ENCODE peak calls at places on chromosomes 7 and 10, in nine cellular contexts. J is pancreas, Y is GM13976, T is choroid plexus epithelial cell, C is progenitor cell of endocrine pancreas, G is WERI-Rb-1, A is astrocyte of the spinal cord, R is left ventricle myocardium inferior, D is BJ. F is an unnamed sample.

GRCh38 chr7:134703241-134703594 is 56.6 kb downstream of the BPGM start:
- DNase-seq in G (no peak), T (no peak), Y (no peak), A (no peak), J (no peak), D (no peak), R (no peak), C (no peak), F (no peak)

GRCh38 chr7:94632338-94633024 is 23.5 kb downstream of the SGCE start:
- DNase-seq in G (no peak), A (peak), D (peak), Y (no peak), C (no peak), J (no peak), R (no peak), T (peak), F (no peak)

GRCh38 chr7:109549461-109549860 is 979.8 kb downstream of the DNAJB9 start:
- DNase-seq in G (no peak), A (no peak), J (no peak), C (no peak), T (no peak), D (no peak), Y (no peak), R (no peak), F (no peak)

GRCh38 chr7:106369349-106369748 is 84.6 kb upstream of the NAMPT start:
- DNase-seq in Y (no peak), R (no peak), J (no peak), C (no peak), G (no peak), D (peak), T (peak), A (peak), F (no peak)

GRCh38 chr10:25912796-25913195 is 21.2 kb upstream of the MYO3A start:
- DNase-seq in C (no peak), G (no peak), A (no peak), Y (no peak), T (no peak), D (no peak), J (no peak), R (no peak), F (no peak)

GRCh38 chr10:121288011-121288410 is 310.2 kb downstream of the FGFR2 start:
- DNase-seq in R (no peak), J (no peak), D (no peak), Y (no peak), A (no peak), G (no peak), T (no peak), C (no peak), F (no peak)

GRCh38 chr7:101488826-101489572 is 126.3 kb downstream of the COL26A1 start:
- DNase-seq in Y (no peak), C (no peak), D (peak), A (no peak), G (no peak), J (no peak), T (no peak), R (no peak), F (no peak)

GRCh38 chr10:43946445-43946844 is 297.8 kb upstream of the ZNF32 start:
- DNase-seq in R (no peak), G (no peak), C (no peak), D (no peak), J (no peak), A (no peak), T (no peak), Y (no peak), F (peak)

GRCh38 chr7:93046641-93047040 is 71.1 kb downstream of the SAMD9 start:
- DNase-seq in R (no peak), G (no peak), A (no peak), C (no peak), J (no peak), T (no peak), Y (no peak), D (no peak), F (no peak)

GRCh38 chr10:105149371-105149871 is 508.3 kb downstream of the SORCS3 start:
- DNase-seq in J (no peak), R (no peak), C (no peak), D (peak), Y (no peak), T (no peak), G (no peak), A (peak), F (no peak)
- TF ChIP-seq CTCF in J (no peak), R (no peak), C (no peak), D (no peak), Y (no peak), T (no peak), G (no peak), A (no peak), F (no peak)

DNA sequence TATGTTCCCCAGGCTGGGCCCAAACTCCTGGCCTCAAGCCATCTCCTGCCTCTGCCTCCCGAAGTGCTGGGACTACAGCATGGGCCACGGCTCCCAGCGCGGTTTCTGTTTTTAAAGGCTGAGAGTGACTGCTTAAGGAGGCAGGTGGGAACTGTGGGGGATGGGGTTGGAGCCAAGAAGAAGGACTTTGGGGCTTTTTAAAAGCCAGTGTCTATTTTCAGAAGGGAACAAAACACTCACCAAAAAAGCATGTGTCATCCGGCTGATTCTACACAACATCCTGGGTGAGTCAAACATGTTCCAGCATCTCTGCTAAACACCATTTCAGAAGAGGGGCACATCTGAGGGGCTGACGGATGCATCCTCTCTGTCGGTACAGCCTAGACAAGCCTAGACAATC is 824.5 kb downstream of the TYW1 start:
- DNase-seq in G (no peak), T (no peak), Y (no peak), R (no peak), C (no peak), A (peak), J (no peak), D (no peak), F (no peak)
- TF ChIP-seq CTCF in G (no peak), T (no peak), Y (no peak), R (no peak), C (no peak), A (no peak), J (no peak), D (no peak), F (no peak)

GRCh38 chr10:100100651-100101525 is 19.2 kb upstream of the CPN1 start:
- DNase-seq in A (no peak), J (no peak), G (peak), C (no peak), T (peak), Y (no peak), R (no peak), D (no peak), F (no peak)
- TF ChIP-seq CTCF in A (peak), J (no peak), G (peak), C (peak), T (peak), Y (no peak), R (no peak), D (peak), F (no peak)

DNA sequence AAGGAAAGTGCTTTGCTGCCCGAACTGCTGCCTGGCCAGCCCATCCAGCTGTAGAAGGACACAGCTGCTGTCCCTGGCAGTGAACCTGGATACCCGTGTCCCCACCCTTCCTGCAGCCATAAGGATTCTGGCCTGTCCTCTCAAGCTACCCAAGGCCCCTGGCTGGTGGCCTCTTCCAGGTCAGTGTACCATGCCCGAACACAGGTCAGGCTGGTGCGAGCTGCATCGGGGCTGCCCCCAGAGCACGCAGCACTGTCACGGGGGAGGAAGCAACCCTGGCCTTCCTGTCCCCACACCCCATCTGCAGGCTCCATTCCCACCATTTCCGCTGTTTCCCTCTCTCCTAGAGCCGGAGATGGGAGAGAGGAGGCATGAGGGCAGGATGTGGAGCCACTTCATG is 30.5 kb upstream of the PWWP2B start:
- DNase-seq in G (no peak), J (no peak), R (no peak), Y (no peak), D (no peak), T (no peak), A (no peak), C (no peak), F (no peak)
- TF ChIP-seq CTCF in G (no peak), J (no peak), R (no peak), Y (no peak), D (no peak), T (no peak), A (no peak), C (no peak), F (no peak)

F was measured in endothelial cell.